ENCODE peak calls at places on chromosomes 4 and X, in five cellular contexts. Z is left ventricle myocardium inferior; P is BE2C; D is mucosa of descending colon; C is CD4-positive, alpha-beta memory T cell. I is an unnamed sample. For H3K4me1, the result is how much of the 10 kb centered on the place peaks cover.

GRCh38 chr4:145956288-145956890 is 17.8 kb upstream of the ZNF827 start:
- DNase-seq in Z (no peak), P (peak), D (peak), C (peak), I (peak)

GRCh38 chr4:93299116-93299515 is 529.4 kb upstream of the ATOH1 start:
- DNase-seq in Z (no peak), P (no peak), D (no peak), C (no peak), I (no peak)

GRCh38 chrX:49165901-49166881 is 3.6 kb downstream of the MAGIX start:
- DNase-seq in Z (peak), P (peak), D (peak), C (peak), I (peak)

GRCh38 chrX:23435108-23435507 is 100.5 kb downstream of the PTCHD1 start:
- DNase-seq in Z (no peak), P (no peak), D (no peak), C (no peak), I (peak)

GRCh38 chr4:153232768-153233167 is 28.5 kb downstream of the TRIM2 start:
- DNase-seq in Z (peak), P (peak), D (peak), C (no peak), I (peak)

GRCh38 chr4:152815078-152815477 is 35.3 kb downstream of the ARFIP1 start:
- DNase-seq in Z (no peak), P (no peak), D (no peak), C (no peak), I (no peak)

GRCh38 chrX:17527932-17528331 is 152.9 kb downstream of the NHS start:
- DNase-seq in Z (no peak), P (no peak), D (no peak), C (no peak), I (no peak)

GRCh38 chr4:105022811-105023667 is 123.6 kb upstream of the TET2 start:
- DNase-seq in Z (no peak), P (no peak), D (no peak), C (no peak), I (no peak)

GRCh38 chrX:153507484-153508178 is 9.8 kb upstream of the ATP2B3 start:
- DNase-seq in Z (peak), P (peak), D (peak), C (peak), I (peak)

GRCh38 chrX:42755820-42756219 is 22.1 kb downstream of the PPP1R2C start:
- DNase-seq in Z (peak), P (no peak), D (no peak), C (no peak), I (no peak)

DNA sequence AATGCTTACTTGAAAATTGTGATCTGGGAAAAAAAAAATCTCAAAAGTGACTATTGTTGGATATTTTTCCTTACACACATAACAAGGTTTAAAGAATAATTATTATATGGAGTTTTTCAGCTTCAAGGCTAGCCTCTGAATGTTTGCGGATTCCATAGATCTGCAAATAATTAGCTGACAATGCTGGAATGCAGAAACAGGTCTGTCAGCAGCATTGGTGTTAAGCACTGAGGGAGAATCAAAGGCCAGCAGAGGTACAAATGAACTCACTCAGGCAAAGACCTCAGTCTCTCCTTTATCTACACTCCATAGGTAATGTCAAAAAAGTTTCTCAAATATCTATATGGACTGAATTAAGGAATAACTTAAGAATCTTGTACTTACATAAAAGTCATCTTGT is 35.1 kb downstream of the SMIM31 start:
- DNase-seq in Z (no peak), P (no peak), D (no peak), C (no peak), I (no peak)
- H3K4me1 ChIP-seq in Z (under half), P (under half), D (under half), C (under half), I (under half)

GRCh38 chr4:168837922-168838321 is 172.1 kb downstream of the CBR4 start:
- DNase-seq in Z (no peak), P (no peak), D (no peak), C (no peak), I (no peak)
- H3K4me1 ChIP-seq in Z (half or more), P (under half), D (under half), C (under half), I (under half)

GRCh38 chr4:10161146-10161545 is 44.5 kb upstream of the WDR1 start:
- DNase-seq in Z (no peak), P (no peak), D (no peak), C (no peak), I (no peak)
- H3K4me1 ChIP-seq in Z (under half), P (under half), D (under half), C (under half), I (under half)

DNA sequence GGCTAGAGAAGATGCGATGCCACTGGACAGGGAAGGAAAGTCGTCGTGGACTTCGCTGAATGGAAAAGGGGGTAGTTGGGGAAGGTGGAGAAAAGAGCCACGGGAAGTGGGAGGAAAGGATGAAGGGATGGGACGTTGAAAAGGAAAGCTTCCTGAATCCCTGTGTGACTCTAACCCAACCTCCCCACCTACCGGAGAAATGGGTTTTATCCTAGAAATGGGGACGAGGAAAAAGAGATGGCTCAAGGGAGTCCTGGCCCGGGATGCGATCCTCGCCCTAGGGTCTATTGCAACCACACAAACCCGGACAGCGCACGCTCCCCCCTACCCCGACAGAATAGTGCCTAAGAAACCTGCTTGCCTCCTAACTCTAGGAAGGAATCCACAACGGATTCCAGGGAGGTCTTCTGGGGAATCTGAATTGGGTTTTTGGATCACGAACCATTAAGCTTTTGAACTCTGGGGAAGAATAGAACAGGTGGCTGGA is 738 bp upstream of the TSPAN5 start:
- DNase-seq in Z (no peak), P (no peak), D (peak), C (no peak), I (no peak)
- H3K4me1 ChIP-seq in Z (under half), P (under half), D (under half), C (half or more), I (under half)

I was measured in small intestine.